ENCODE peak calls at places on chromosomes 12 and 14, in four cellular contexts. M is effector memory CD4-positive, alpha-beta T cell; T is ovary; W is brain microvascular endothelial cell. I is an unnamed sample. For H3K27me3, the result is how much of the 10 kb centered on the place peaks cover.

GRCh38 chr12:89038831-89039509 is 313.3 kb downstream of the DUSP6 start:
- DNase-seq in T (no peak), M (no peak), W (no peak), I (no peak)

GRCh38 chr12:42855362-42855950 is 265.9 kb upstream of the PRICKLE1 start:
- DNase-seq in M (no peak), T (no peak), W (no peak), I (no peak)

GRCh38 chr12:96383991-96384390 is 16.2 kb downstream of the CDK17 start:
- DNase-seq in M (no peak), T (no peak), W (no peak), I (peak)

GRCh38 chr12:102479099-102479887 is 1.1 kb downstream of the IGF1 start:
- DNase-seq in W (no peak), M (no peak), T (no peak), I (no peak)

GRCh38 chr12:41919526-41920305 is 225.0 kb downstream of the GXYLT1 start:
- DNase-seq in W (no peak), T (no peak), M (no peak), I (no peak)

GRCh38 chr14:36617824-36618223 is 35.4 kb upstream of the NKX2-8 start:
- DNase-seq in T (peak), M (no peak), W (no peak), I (no peak)

GRCh38 chr12:124478985-124479645 is 88.3 kb downstream of the NCOR2 start:
- DNase-seq in T (no peak), W (no peak), M (no peak), I (no peak)

GRCh38 chr12:92597997-92598396 is 104.8 kb upstream of the PLEKHG7 start:
- DNase-seq in T (no peak), W (peak), M (no peak), I (no peak)

GRCh38 chr12:6459004-6459337 is 7.1 kb downstream of the TAPBPL start:
- DNase-seq in W (no peak), T (no peak), M (no peak), I (no peak)

DNA sequence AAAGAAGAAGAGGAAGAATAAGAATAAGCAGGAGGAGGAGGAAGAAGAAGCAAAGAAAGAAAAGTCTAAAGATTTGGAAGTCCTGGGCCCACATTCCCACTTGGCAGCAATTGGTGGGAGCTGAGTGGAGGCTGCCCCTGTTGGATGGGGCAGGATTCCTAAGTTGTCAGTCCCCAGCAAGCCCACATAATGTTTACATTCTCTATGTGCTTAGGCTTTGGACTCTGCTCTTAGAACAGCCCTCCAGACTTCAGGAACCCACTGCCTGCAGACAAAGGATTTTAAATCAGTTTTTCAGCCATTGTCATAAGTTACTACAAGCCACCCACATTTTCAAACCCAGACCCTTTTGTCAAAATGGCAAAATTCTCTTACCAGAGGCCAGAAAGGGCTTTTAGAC is 92.0 kb downstream of the OTX2 start:
- DNase-seq in M (no peak), W (no peak), T (no peak), I (no peak)
- H3K27me3 ChIP-seq in M (under half), W (under half), T (under half), I (under half)

DNA sequence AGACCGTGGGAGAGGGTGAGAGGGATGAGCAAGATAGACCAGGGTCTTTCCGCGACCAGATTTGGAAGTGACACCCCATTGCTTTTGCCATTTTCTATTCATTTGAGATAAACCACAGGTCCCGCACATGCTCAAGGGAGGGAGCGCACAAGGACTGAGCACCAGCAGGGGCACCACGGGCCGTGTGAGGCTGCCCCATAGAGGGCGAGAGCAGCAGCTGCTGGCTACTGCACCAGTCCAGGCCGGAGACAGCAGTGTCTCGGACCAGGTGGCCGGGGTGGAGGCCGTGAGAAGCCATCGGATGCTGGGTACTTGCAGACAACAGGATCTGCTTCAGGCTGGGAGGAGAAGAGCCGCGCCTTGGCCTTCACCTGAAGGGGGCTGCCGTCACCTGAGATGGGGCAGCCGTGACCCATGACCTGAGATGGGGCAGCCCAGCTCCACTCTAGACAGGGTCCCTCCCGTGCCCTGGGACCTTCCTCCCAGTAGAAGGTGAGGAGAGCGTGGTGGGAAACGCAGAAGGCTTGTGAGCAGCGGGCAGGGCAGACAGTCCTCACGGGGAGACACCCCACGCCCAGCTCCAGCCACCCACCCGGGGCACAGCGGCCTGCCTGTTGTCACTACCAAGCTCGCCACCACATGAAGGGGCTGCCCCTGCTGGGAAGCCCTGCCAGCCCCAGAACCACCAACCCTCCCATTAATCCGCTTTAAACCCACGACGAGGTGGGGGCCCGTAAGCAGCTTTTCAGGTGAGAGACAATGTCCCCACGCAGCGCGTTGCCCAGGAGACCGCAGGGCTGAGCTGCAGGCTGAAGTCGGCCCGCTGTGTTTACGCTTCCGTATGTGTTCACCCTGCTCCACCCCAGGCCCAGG is 61.7 kb upstream of the FBRSL1 start:
- DNase-seq in T (no peak), W (no peak), M (no peak), I (no peak)
- H3K27me3 ChIP-seq in T (under half), W (under half), M (under half), I (under half)

GRCh38 chr14:101243587-101244338 is 317.5 kb upstream of the DIO3 start:
- DNase-seq in W (no peak), M (no peak), T (no peak), I (no peak)

GRCh38 chr14:101239065-101239464 is 322.2 kb upstream of the DIO3 start:
- DNase-seq in T (no peak), W (no peak), M (no peak), I (no peak)

GRCh38 chr14:101242442-101243385 is 318.6 kb upstream of the DIO3 start:
- DNase-seq in T (no peak), W (no peak), M (no peak), I (no peak)

GRCh38 chr14:101241147-101241546 is 320.1 kb upstream of the DIO3 start:
- DNase-seq in M (no peak), T (no peak), W (no peak), I (no peak)

GRCh38 chr14:101241807-101242278 is 319.5 kb upstream of the DIO3 start:
- DNase-seq in M (no peak), T (no peak), W (no peak), I (no peak)
- H3K27me3 ChIP-seq in M (under half), T (under half), W (under half), I (under half)

DNA sequence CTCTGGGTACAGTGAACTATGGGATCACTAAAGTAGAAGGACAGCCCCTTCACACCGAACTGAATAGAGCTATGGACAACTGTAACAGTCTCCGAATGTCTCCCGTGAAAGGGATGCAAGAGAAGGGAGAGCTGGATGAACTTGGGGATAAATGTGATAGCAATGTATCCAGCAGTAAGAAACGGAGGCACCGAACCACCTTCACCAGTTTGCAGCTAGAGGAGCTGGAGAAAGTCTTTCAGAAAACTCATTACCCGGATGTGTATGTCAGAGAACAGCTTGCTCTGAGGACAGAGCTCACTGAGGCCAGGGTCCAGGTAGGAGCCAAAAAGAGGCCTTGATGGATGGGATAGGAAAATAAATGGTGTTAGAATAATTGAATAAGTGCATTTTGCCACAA is 3.5 kb downstream of the ALX1 start:
- DNase-seq in W (no peak), T (no peak), M (no peak), I (no peak)
- H3K27me3 ChIP-seq in W (under half), T (under half), M (under half), I (under half)

DNA sequence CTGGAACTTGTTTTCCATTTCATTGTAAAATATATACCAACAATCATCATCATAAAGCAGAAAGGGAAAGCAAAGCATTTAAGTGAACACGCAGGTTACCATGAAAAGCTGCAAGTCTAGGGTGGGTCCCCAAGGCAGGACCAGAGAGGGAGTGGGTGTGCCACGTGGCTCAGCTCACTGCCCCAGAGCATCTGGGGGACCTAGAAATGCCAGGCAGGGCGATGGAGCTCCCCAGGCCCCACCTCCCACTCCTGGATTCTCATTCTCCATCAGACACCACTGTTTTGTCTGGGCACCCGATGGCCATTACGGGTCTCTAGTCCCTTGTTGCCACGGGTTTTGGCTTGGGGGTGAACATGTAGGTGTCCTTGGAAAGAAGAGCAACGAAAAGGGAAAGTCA is 34.7 kb downstream of the BCL11B start:
- DNase-seq in M (no peak), W (no peak), T (no peak), I (no peak)
- H3K27me3 ChIP-seq in M (under half), W (under half), T (under half), I (under half)

GRCh38 chr12:55058776-55059175 is 39.0 kb downstream of the NEUROD4 start:
- DNase-seq in M (no peak), T (no peak), W (no peak), I (no peak)
- H3K27me3 ChIP-seq in M (under half), T (under half), W (under half), I (under half)

GRCh38 chr12:54065677-54066076 is 12.0 kb downstream of the HOXC4 start:
- DNase-seq in W (no peak), M (no peak), T (no peak), I (no peak)
- H3K27me3 ChIP-seq in W (under half), M (under half), T (under half), I (under half)